ENCODE peak calls at places on chromosomes 13 and 19, in nine cellular contexts. V is left lung, J is DMS153, Q is tibial nerve, K is breast epithelium, L is HT1080, Y is T-helper 1 cell, B is NCI-H345, O is anterior cingulate cortex. X is an unnamed sample.

GRCh38 chr19:54418030-54418929 is 3.0 kb downstream of the TTYH1 start:
- DNase-seq in V (no peak), J (no peak), Q (no peak), K (no peak), L (peak; percentile 29), Y (no peak), B (no peak), O (peak; percentile 34), X (no peak)

GRCh38 chr13:36360863-36361262 is 14.7 kb upstream of the SPART start:
- DNase-seq in V (no peak), J (no peak), Q (no peak), K (no peak), L (no peak), Y (no peak), B (no peak), O (no peak), X (no peak)

GRCh38 chr19:46718157-46718933 is 1.4 kb upstream of the PRKD2 start:
- DNase-seq in V (peak; percentile 59), J (no peak), Q (no peak), K (no peak), L (no peak), Y (peak; percentile 60), B (no peak), O (no peak), X (no peak)

GRCh38 chr19:6632002-6632621 is 37.8 kb downstream of the TNFSF14 start:
- DNase-seq in V (no peak), J (peak; percentile 7), Q (peak; percentile 98), K (peak; percentile 52), L (peak; percentile 55), Y (peak; percentile 86), B (peak; percentile 70), O (no peak), X (no peak)

GRCh38 chr19:47897857-47898256 is 11.7 kb upstream of the SULT2A1 start:
- DNase-seq in V (no peak), J (no peak), Q (no peak), K (no peak), L (no peak), Y (no peak), B (no peak), O (no peak), X (no peak)

GRCh38 chr13:39106216-39106995 is 68.2 kb downstream of the NHLRC3 start:
- DNase-seq in V (peak; percentile 41), J (peak; percentile 96), Q (no peak), K (no peak), L (peak; percentile 23), Y (no peak), B (peak; percentile 95), O (no peak), X (no peak)

GRCh38 chr13:38308736-38309135 is 40.9 kb upstream of the UFM1 start:
- DNase-seq in V (no peak), J (no peak), Q (no peak), K (no peak), L (peak; percentile 85), Y (no peak), B (no peak), O (no peak), X (no peak)

GRCh38 chr19:17757125-17757524 is 5.8 kb downstream of the FCHO1 start:
- DNase-seq in V (peak; percentile 83), J (no peak), Q (no peak), K (peak; percentile 45), L (peak; percentile 66), Y (no peak), B (no peak), O (peak; percentile 73), X (no peak)

GRCh38 chr19:47514151-47514868 is 553 bp downstream of the NAPA start:
- DNase-seq in V (peak; percentile 65), J (no peak), Q (no peak), K (no peak), L (no peak), Y (no peak), B (no peak), O (no peak), X (no peak)

GRCh38 chr13:33932765-33933406 is 114.9 kb downstream of the RFC3 start:
- DNase-seq in V (no peak), J (no peak), Q (no peak), K (no peak), L (no peak), Y (no peak), B (no peak), O (no peak), X (no peak)

GRCh38 chr13:50631041-50631440 is 212.5 kb downstream of the DLEU7 start:
- DNase-seq in V (no peak), J (no peak), Q (no peak), K (no peak), L (no peak), Y (no peak), B (no peak), O (no peak), X (no peak)

GRCh38 chr13:100336795-100337516 is 248.1 kb downstream of the PCCA start:
- DNase-seq in V (no peak), J (no peak), Q (no peak), K (no peak), L (no peak), Y (no peak), B (no peak), O (no peak), X (no peak)

GRCh38 chr19:1967087-1967608 is 26.2 kb downstream of the CSNK1G2 start:
- DNase-seq in V (no peak), J (no peak), Q (no peak), K (no peak), L (no peak), Y (no peak), B (no peak), O (no peak), X (no peak)

GRCh38 chr19:39943586-39943985 is 9.2 kb upstream of the FCGBP start:
- DNase-seq in V (no peak), J (no peak), Q (no peak), K (no peak), L (no peak), Y (no peak), B (no peak), O (no peak), X (no peak)

GRCh38 chr19:31266731-31267130 is 82.5 kb downstream of the TSHZ3 start:
- DNase-seq in V (no peak), J (no peak), Q (no peak), K (no peak), L (no peak), Y (no peak), B (no peak), O (no peak), X (no peak)

GRCh38 chr13:56561327-56561726 is 579.4 kb upstream of the PRR20A start:
- DNase-seq in V (no peak), J (no peak), Q (no peak), K (no peak), L (no peak), Y (no peak), B (no peak), O (no peak), X (no peak)

GRCh38 chr13:28229522-28229921 is 91.2 kb downstream of the PAN3 start:
- DNase-seq in V (no peak), J (no peak), Q (no peak), K (no peak), L (no peak), Y (no peak), B (no peak), O (no peak), X (no peak)

GRCh38 chr13:73334459-73334858 is 275.7 kb downstream of the KLF5 start:
- DNase-seq in V (no peak), J (no peak), Q (no peak), K (no peak), L (peak; percentile 15), Y (no peak), B (no peak), O (no peak), X (no peak)

GRCh38 chr13:47794963-47795362 is 206.1 kb downstream of the SUCLA2 start:
- DNase-seq in V (no peak), J (no peak), Q (no peak), K (no peak), L (no peak), Y (no peak), B (no peak), O (no peak), X (no peak)

GRCh38 chr19:7859766-7860165 is 14.4 kb downstream of the PRR36 start:
- DNase-seq in V (peak; percentile 45), J (no peak), Q (no peak), K (no peak), L (no peak), Y (no peak), B (no peak), O (no peak), X (no peak)

GRCh38 chr13:83221256-83221655 is 661.0 kb downstream of the SLITRK1 start:
- DNase-seq in V (no peak), J (no peak), Q (no peak), K (no peak), L (no peak), Y (no peak), B (no peak), O (no peak), X (no peak)

GRCh38 chr19:31270897-31271568 is 78.2 kb downstream of the TSHZ3 start:
- DNase-seq in V (no peak), J (no peak), Q (no peak), K (no peak), L (no peak), Y (no peak), B (no peak), O (no peak), X (no peak)

GRCh38 chr19:16379521-16380313 is 55.1 kb downstream of the KLF2 start:
- DNase-seq in V (no peak), J (no peak), Q (no peak), K (no peak), L (no peak), Y (no peak), B (no peak), O (no peak), X (no peak)

GRCh38 chr19:10167459-10167858 is 27.3 kb downstream of the DNMT1 start:
- DNase-seq in V (peak; percentile 44), J (no peak), Q (no peak), K (no peak), L (no peak), Y (no peak), B (no peak), O (no peak), X (no peak)

GRCh38 chr13:29654384-29654783 is 58.9 kb upstream of the SLC7A1 start:
- DNase-seq in V (no peak), J (no peak), Q (no peak), K (no peak), L (no peak), Y (no peak), B (no peak), O (no peak), X (no peak)

GRCh38 chr13:93169980-93170379 is 56.6 kb upstream of the GPC6 start:
- DNase-seq in V (no peak), J (no peak), Q (no peak), K (no peak), L (peak; percentile 99), Y (no peak), B (no peak), O (no peak), X (no peak)

GRCh38 chr19:46373573-46374359 is 26.9 kb downstream of the PPP5C start:
- DNase-seq in V (peak; percentile 93), J (peak; percentile 98), Q (no peak), K (peak; percentile 98), L (peak; percentile 92), Y (no peak), B (peak; percentile 98), O (peak; percentile 19), X (peak; percentile 93)

GRCh38 chr19:51702103-51702753 is 9.1 kb downstream of the SPACA6 start:
- DNase-seq in V (peak; percentile 93), J (peak; percentile 58), Q (peak; percentile 88), K (peak; percentile 95), L (no peak), Y (peak; percentile 39), B (no peak), O (peak; percentile 46), X (peak; percentile 89)